ENCODE peak calls at places on chromosomes 7 and 10, in nine cellular contexts. One of them, this sample, is unnamed.
A peak's percentile ranks its signal among the peaks of the same experiment; 100 is the strongest.

GRCh38 chr10:44263771-44264170 is 121.1 kb downstream of the CXCL12 start:
- DNase-seq in H1: no peak
- DNase-seq in endothelial cell: no peak
- DNase-seq in mammary epithelial cell: no peak
- DNase-seq in upper lobe of left lung: no peak
- DNase-seq in left colon: no peak
- DNase-seq in HEK293T: no peak
- DNase-seq in ELF-1: no peak
- DNase-seq in HTR-8/SVneo: no peak
- DNase-seq in this sample: no peak

GRCh38 chr7:47333959-47334358 is 248.0 kb downstream of the TNS3 start:
- DNase-seq in mammary epithelial cell: no peak
- DNase-seq in left colon: no peak
- DNase-seq in upper lobe of left lung: no peak
- DNase-seq in H1: no peak
- DNase-seq in HTR-8/SVneo: no peak
- DNase-seq in endothelial cell: no peak
- DNase-seq in HEK293T: no peak
- DNase-seq in ELF-1: no peak
- DNase-seq in this sample: no peak

GRCh38 chr7:47143344-47143743 is 438.6 kb downstream of the TNS3 start:
- DNase-seq in mammary epithelial cell: no peak
- DNase-seq in HEK293T: no peak
- DNase-seq in endothelial cell: no peak
- DNase-seq in H1: no peak
- DNase-seq in HTR-8/SVneo: no peak
- DNase-seq in ELF-1: no peak
- DNase-seq in left colon: no peak
- DNase-seq in upper lobe of left lung: no peak
- DNase-seq in this sample: no peak

GRCh38 chr10:59387951-59388431 is 25.6 kb upstream of the FAM13C start:
- DNase-seq in HEK293T: no peak
- DNase-seq in endothelial cell: no peak
- DNase-seq in mammary epithelial cell: peak; percentile 68
- DNase-seq in left colon: no peak
- DNase-seq in ELF-1: no peak
- DNase-seq in upper lobe of left lung: no peak
- DNase-seq in HTR-8/SVneo: peak; percentile 10
- DNase-seq in H1: no peak
- DNase-seq in this sample: no peak

GRCh38 chr7:28078036-28078901 is 102.3 kb downstream of the JAZF1 start:
- DNase-seq in left colon: peak; percentile 35
- DNase-seq in mammary epithelial cell: peak; percentile 24
- DNase-seq in HTR-8/SVneo: no peak
- DNase-seq in ELF-1: no peak
- DNase-seq in H1: no peak
- DNase-seq in HEK293T: peak; percentile 60
- DNase-seq in upper lobe of left lung: peak; percentile 50
- DNase-seq in endothelial cell: peak; percentile 41
- DNase-seq in this sample: peak; percentile 56

GRCh38 chr7:114155766-114156110 is 236.9 kb upstream of the PPP1R3A start:
- DNase-seq in endothelial cell: no peak
- DNase-seq in mammary epithelial cell: no peak
- DNase-seq in HEK293T: no peak
- DNase-seq in ELF-1: no peak
- DNase-seq in HTR-8/SVneo: no peak
- DNase-seq in left colon: no peak
- DNase-seq in H1: no peak
- DNase-seq in upper lobe of left lung: no peak
- DNase-seq in this sample: no peak

GRCh38 chr10:97713351-97713827 is at the start of gene MARVELD1:
- DNase-seq in left colon: peak; percentile 77
- DNase-seq in mammary epithelial cell: peak; percentile 66
- DNase-seq in endothelial cell: peak; percentile 21
- DNase-seq in upper lobe of left lung: peak; percentile 42
- DNase-seq in ELF-1: peak; percentile 57
- DNase-seq in H1: no peak
- DNase-seq in HEK293T: peak; percentile 71
- DNase-seq in HTR-8/SVneo: peak; percentile 82
- DNase-seq in this sample: no peak

GRCh38 chr10:130809761-130810515 is 501.6 kb downstream of the TCERG1L start:
- DNase-seq in HTR-8/SVneo: no peak
- DNase-seq in mammary epithelial cell: no peak
- DNase-seq in endothelial cell: no peak
- DNase-seq in H1: no peak
- DNase-seq in ELF-1: no peak
- DNase-seq in upper lobe of left lung: no peak
- DNase-seq in left colon: no peak
- DNase-seq in HEK293T: no peak
- DNase-seq in this sample: no peak

GRCh38 chr7:8176370-8177081 is 85.4 kb downstream of the ICA1 start:
- DNase-seq in mammary epithelial cell: no peak
- DNase-seq in HEK293T: no peak
- DNase-seq in ELF-1: no peak
- DNase-seq in H1: no peak
- DNase-seq in endothelial cell: no peak
- DNase-seq in HTR-8/SVneo: no peak
- DNase-seq in left colon: peak; percentile 30
- DNase-seq in upper lobe of left lung: peak; percentile 35
- DNase-seq in this sample: peak; percentile 43

GRCh38 chr10:133405844-133406527 is 12.0 kb downstream of the MTG1 start:
- DNase-seq in upper lobe of left lung: no peak
- DNase-seq in mammary epithelial cell: peak; percentile 13
- DNase-seq in HEK293T: no peak
- DNase-seq in ELF-1: no peak
- DNase-seq in left colon: no peak
- DNase-seq in H1: no peak
- DNase-seq in HTR-8/SVneo: no peak
- DNase-seq in endothelial cell: no peak
- DNase-seq in this sample: no peak

GRCh38 chr10:84353052-84353803 is 24.8 kb downstream of the CCSER2 start:
- DNase-seq in endothelial cell: no peak
- DNase-seq in HEK293T: no peak
- DNase-seq in upper lobe of left lung: peak; percentile 53
- DNase-seq in ELF-1: no peak
- DNase-seq in left colon: no peak
- DNase-seq in H1: no peak
- DNase-seq in HTR-8/SVneo: no peak
- DNase-seq in mammary epithelial cell: no peak
- DNase-seq in this sample: no peak

GRCh38 chr7:32228601-32229000 is 158.4 kb upstream of the PDE1C start:
- DNase-seq in ELF-1: no peak
- DNase-seq in HEK293T: no peak
- DNase-seq in endothelial cell: no peak
- DNase-seq in mammary epithelial cell: no peak
- DNase-seq in left colon: no peak
- DNase-seq in upper lobe of left lung: no peak
- DNase-seq in H1: no peak
- DNase-seq in HTR-8/SVneo: no peak
- DNase-seq in this sample: no peak

GRCh38 chr7:39504963-39505362 is 61.2 kb upstream of the YAE1 start:
- DNase-seq in ELF-1: no peak
- DNase-seq in HEK293T: no peak
- DNase-seq in mammary epithelial cell: peak; percentile 53
- DNase-seq in HTR-8/SVneo: peak; percentile 31
- DNase-seq in left colon: no peak
- DNase-seq in endothelial cell: no peak
- DNase-seq in upper lobe of left lung: no peak
- DNase-seq in H1: no peak
- DNase-seq in this sample: no peak

GRCh38 chr7:2567663-2568238 is 9.0 kb downstream of the IQCE start:
- DNase-seq in left colon: no peak
- DNase-seq in H1: peak; percentile 31
- DNase-seq in HEK293T: no peak
- DNase-seq in upper lobe of left lung: no peak
- DNase-seq in ELF-1: peak; percentile 63
- DNase-seq in mammary epithelial cell: no peak
- DNase-seq in endothelial cell: peak; percentile 51
- DNase-seq in HTR-8/SVneo: no peak
- DNase-seq in this sample: no peak

GRCh38 chr7:100642534-100642907 is 1.2 kb upstream of the TFR2 start:
- DNase-seq in HTR-8/SVneo: no peak
- DNase-seq in mammary epithelial cell: no peak
- DNase-seq in ELF-1: no peak
- DNase-seq in HEK293T: no peak
- DNase-seq in left colon: peak; percentile 59
- DNase-seq in H1: peak; percentile 31
- DNase-seq in upper lobe of left lung: no peak
- DNase-seq in endothelial cell: no peak
- DNase-seq in this sample: no peak

GRCh38 chr7:43124388-43124787 is 11.9 kb downstream of the HECW1 start:
- DNase-seq in upper lobe of left lung: no peak
- DNase-seq in mammary epithelial cell: no peak
- DNase-seq in endothelial cell: no peak
- DNase-seq in left colon: no peak
- DNase-seq in HTR-8/SVneo: no peak
- DNase-seq in H1: no peak
- DNase-seq in ELF-1: no peak
- DNase-seq in HEK293T: no peak
- DNase-seq in this sample: no peak

GRCh38 chr7:106165328-106165727 is 53.2 kb upstream of the SYPL1 start:
- DNase-seq in left colon: no peak
- DNase-seq in HEK293T: no peak
- DNase-seq in upper lobe of left lung: no peak
- DNase-seq in mammary epithelial cell: no peak
- DNase-seq in endothelial cell: no peak
- DNase-seq in HTR-8/SVneo: no peak
- DNase-seq in H1: no peak
- DNase-seq in ELF-1: no peak
- DNase-seq in this sample: no peak

GRCh38 chr10:369441-370221 is 234.4 kb downstream of the ZMYND11 start:
- DNase-seq in mammary epithelial cell: no peak
- DNase-seq in upper lobe of left lung: no peak
- DNase-seq in H1: no peak
- DNase-seq in HTR-8/SVneo: no peak
- DNase-seq in left colon: no peak
- DNase-seq in HEK293T: no peak
- DNase-seq in ELF-1: peak; percentile 29
- DNase-seq in endothelial cell: no peak
- DNase-seq in this sample: no peak

GRCh38 chr10:133196221-133196920 is 33.6 kb upstream of the UTF1 start:
- DNase-seq in endothelial cell: no peak
- DNase-seq in HTR-8/SVneo: no peak
- DNase-seq in H1: no peak
- DNase-seq in HEK293T: no peak
- DNase-seq in upper lobe of left lung: no peak
- DNase-seq in mammary epithelial cell: no peak
- DNase-seq in ELF-1: no peak
- DNase-seq in left colon: no peak
- DNase-seq in this sample: no peak

GRCh38 chr7:135448753-135449152 is 61.1 kb downstream of the CNOT4 start:
- DNase-seq in HTR-8/SVneo: no peak
- DNase-seq in left colon: no peak
- DNase-seq in endothelial cell: no peak
- DNase-seq in ELF-1: no peak
- DNase-seq in H1: no peak
- DNase-seq in HEK293T: no peak
- DNase-seq in mammary epithelial cell: no peak
- DNase-seq in upper lobe of left lung: no peak
- DNase-seq in this sample: no peak

GRCh38 chr10:54854389-54854788 is 53.4 kb upstream of the PCDH15 start:
- DNase-seq in H1: no peak
- DNase-seq in ELF-1: no peak
- DNase-seq in endothelial cell: no peak
- DNase-seq in mammary epithelial cell: no peak
- DNase-seq in HTR-8/SVneo: no peak
- DNase-seq in HEK293T: no peak
- DNase-seq in left colon: no peak
- DNase-seq in upper lobe of left lung: no peak
- DNase-seq in this sample: no peak

GRCh38 chr10:2225609-2226008 is 488.3 kb upstream of the ADARB2 start:
- DNase-seq in HTR-8/SVneo: no peak
- DNase-seq in HEK293T: no peak
- DNase-seq in endothelial cell: no peak
- DNase-seq in ELF-1: no peak
- DNase-seq in upper lobe of left lung: no peak
- DNase-seq in H1: no peak
- DNase-seq in mammary epithelial cell: no peak
- DNase-seq in left colon: no peak
- DNase-seq in this sample: no peak

GRCh38 chr7:16028103-16028502 is 341.6 kb upstream of the MEOX2 start:
- DNase-seq in endothelial cell: no peak
- DNase-seq in H1: no peak
- DNase-seq in upper lobe of left lung: no peak
- DNase-seq in HEK293T: no peak
- DNase-seq in ELF-1: no peak
- DNase-seq in HTR-8/SVneo: peak; percentile 10
- DNase-seq in mammary epithelial cell: peak; percentile 37
- DNase-seq in left colon: no peak
- DNase-seq in this sample: no peak

GRCh38 chr10:102773986-102774385 is 30.2 kb downstream of the WBP1L start:
- DNase-seq in endothelial cell: no peak
- DNase-seq in HTR-8/SVneo: no peak
- DNase-seq in HEK293T: no peak
- DNase-seq in ELF-1: no peak
- DNase-seq in mammary epithelial cell: no peak
- DNase-seq in upper lobe of left lung: no peak
- DNase-seq in left colon: peak; percentile 18
- DNase-seq in H1: no peak
- DNase-seq in this sample: peak; percentile 62

GRCh38 chr10:112716924-112717348 is 233.1 kb upstream of the TCF7L2 start:
- DNase-seq in endothelial cell: no peak
- DNase-seq in left colon: no peak
- DNase-seq in HEK293T: no peak
- DNase-seq in mammary epithelial cell: peak; percentile 6
- DNase-seq in ELF-1: no peak
- DNase-seq in H1: no peak
- DNase-seq in upper lobe of left lung: no peak
- DNase-seq in HTR-8/SVneo: no peak
- DNase-seq in this sample: no peak

GRCh38 chr7:33636359-33636758 is 269.0 kb upstream of the BMPER start:
- DNase-seq in HTR-8/SVneo: no peak
- DNase-seq in mammary epithelial cell: peak; percentile 24
- DNase-seq in H1: no peak
- DNase-seq in upper lobe of left lung: no peak
- DNase-seq in endothelial cell: no peak
- DNase-seq in HEK293T: no peak
- DNase-seq in left colon: no peak
- DNase-seq in ELF-1: no peak
- DNase-seq in this sample: no peak

GRCh38 chr10:122044045-122044661 is 55.2 kb downstream of the TACC2 start:
- DNase-seq in HTR-8/SVneo: peak; percentile 20
- DNase-seq in mammary epithelial cell: no peak
- DNase-seq in upper lobe of left lung: no peak
- DNase-seq in left colon: no peak
- DNase-seq in HEK293T: no peak
- DNase-seq in endothelial cell: no peak
- DNase-seq in ELF-1: peak; percentile 50
- DNase-seq in H1: no peak
- DNase-seq in this sample: no peak

This sample was measured in naive thymus-derived CD4-positive, alpha-beta T cell.